ENCODE peak calls at places on chromosomes 6 and 20, in ten cellular contexts. One of them, this sample, is unnamed.

GRCh38 chr20:50453533-50453932 is 56.6 kb upstream of the PTPN1 start:
- DNase-seq in substantia nigra: no peak
- DNase-seq in cardiac fibroblast: no peak
- DNase-seq in T-helper 2 cell: no peak
- DNase-seq in kidney epithelial cell: no peak
- DNase-seq in colonic mucosa: no peak
- DNase-seq in T-helper 1 cell: no peak
- DNase-seq in GF-D8: no peak
- DNase-seq in putamen: no peak
- DNase-seq in stimulated activated naive B cell treated with anti-CD40 and anti-IgM and Interleukin-4, amounts not matched to agents 10 μg/mL and 1 μg/mL and 100 μg/mL, for 72 hours: no peak
- DNase-seq in this sample: no peak

GRCh38 chr20:58584051-58584824 is 66.8 kb upstream of the STX16 start:
- DNase-seq in substantia nigra: no peak
- DNase-seq in cardiac fibroblast: no peak
- DNase-seq in T-helper 2 cell: no peak
- DNase-seq in kidney epithelial cell: no peak
- DNase-seq in colonic mucosa: no peak
- DNase-seq in T-helper 1 cell: no peak
- DNase-seq in GF-D8: no peak
- DNase-seq in putamen: no peak
- DNase-seq in stimulated activated naive B cell treated with anti-CD40 and anti-IgM and Interleukin-4, amounts not matched to agents 10 μg/mL and 1 μg/mL and 100 μg/mL, for 72 hours: no peak
- DNase-seq in this sample: no peak

GRCh38 chr20:21702553-21703467 is 2.7 kb upstream of the PAX1 start:
- DNase-seq in substantia nigra: no peak
- DNase-seq in cardiac fibroblast: peak; percentile 24
- DNase-seq in T-helper 2 cell: peak; percentile 41
- DNase-seq in kidney epithelial cell: no peak
- DNase-seq in colonic mucosa: peak; percentile 49
- DNase-seq in T-helper 1 cell: no peak
- DNase-seq in GF-D8: no peak
- DNase-seq in putamen: peak; percentile 27
- DNase-seq in stimulated activated naive B cell treated with anti-CD40 and anti-IgM and Interleukin-4, amounts not matched to agents 10 μg/mL and 1 μg/mL and 100 μg/mL, for 72 hours: peak; percentile 24
- DNase-seq in this sample: no peak

GRCh38 chr6:118163609-118164008 is 256.5 kb downstream of the SLC35F1 start:
- DNase-seq in substantia nigra: no peak
- DNase-seq in cardiac fibroblast: no peak
- DNase-seq in T-helper 2 cell: no peak
- DNase-seq in kidney epithelial cell: no peak
- DNase-seq in colonic mucosa: no peak
- DNase-seq in T-helper 1 cell: no peak
- DNase-seq in GF-D8: no peak
- DNase-seq in putamen: no peak
- DNase-seq in stimulated activated naive B cell treated with anti-CD40 and anti-IgM and Interleukin-4, amounts not matched to agents 10 μg/mL and 1 μg/mL and 100 μg/mL, for 72 hours: no peak
- DNase-seq in this sample: no peak

GRCh38 chr6:104226798-104227444 is 632.8 kb downstream of the HACE1 start:
- DNase-seq in substantia nigra: no peak
- DNase-seq in cardiac fibroblast: no peak
- DNase-seq in T-helper 2 cell: no peak
- DNase-seq in kidney epithelial cell: no peak
- DNase-seq in colonic mucosa: no peak
- DNase-seq in T-helper 1 cell: no peak
- DNase-seq in GF-D8: no peak
- DNase-seq in putamen: no peak
- DNase-seq in stimulated activated naive B cell treated with anti-CD40 and anti-IgM and Interleukin-4, amounts not matched to agents 10 μg/mL and 1 μg/mL and 100 μg/mL, for 72 hours: no peak
- DNase-seq in this sample: no peak

GRCh38 chr20:10625641-10626040 is 48.2 kb downstream of the JAG1 start:
- DNase-seq in substantia nigra: no peak
- DNase-seq in cardiac fibroblast: no peak
- DNase-seq in T-helper 2 cell: no peak
- DNase-seq in kidney epithelial cell: no peak
- DNase-seq in colonic mucosa: no peak
- DNase-seq in T-helper 1 cell: no peak
- DNase-seq in GF-D8: no peak
- DNase-seq in putamen: no peak
- DNase-seq in stimulated activated naive B cell treated with anti-CD40 and anti-IgM and Interleukin-4, amounts not matched to agents 10 μg/mL and 1 μg/mL and 100 μg/mL, for 72 hours: no peak
- DNase-seq in this sample: no peak

GRCh38 chr6:41694815-41695536 is 40.4 kb downstream of the TFEB start:
- DNase-seq in substantia nigra: no peak
- DNase-seq in cardiac fibroblast: no peak
- DNase-seq in T-helper 2 cell: no peak
- DNase-seq in kidney epithelial cell: no peak
- DNase-seq in colonic mucosa: no peak
- DNase-seq in T-helper 1 cell: no peak
- DNase-seq in GF-D8: no peak
- DNase-seq in putamen: no peak
- DNase-seq in stimulated activated naive B cell treated with anti-CD40 and anti-IgM and Interleukin-4, amounts not matched to agents 10 μg/mL and 1 μg/mL and 100 μg/mL, for 72 hours: no peak
- DNase-seq in this sample: no peak

GRCh38 chr6:129893513-129894098 is 32.5 kb upstream of the TMEM244 start:
- DNase-seq in substantia nigra: no peak
- DNase-seq in cardiac fibroblast: peak; percentile 61
- DNase-seq in T-helper 2 cell: peak; percentile 54
- DNase-seq in kidney epithelial cell: no peak
- DNase-seq in colonic mucosa: no peak
- DNase-seq in T-helper 1 cell: no peak
- DNase-seq in GF-D8: no peak
- DNase-seq in putamen: no peak
- DNase-seq in stimulated activated naive B cell treated with anti-CD40 and anti-IgM and Interleukin-4, amounts not matched to agents 10 μg/mL and 1 μg/mL and 100 μg/mL, for 72 hours: no peak
- DNase-seq in this sample: no peak

GRCh38 chr6:157392927-157393666 is 12.1 kb downstream of the ZDHHC14 start:
- DNase-seq in substantia nigra: no peak
- DNase-seq in cardiac fibroblast: peak; percentile 56
- DNase-seq in T-helper 2 cell: no peak
- DNase-seq in kidney epithelial cell: no peak
- DNase-seq in colonic mucosa: peak; percentile 73
- DNase-seq in T-helper 1 cell: no peak
- DNase-seq in GF-D8: no peak
- DNase-seq in putamen: no peak
- DNase-seq in stimulated activated naive B cell treated with anti-CD40 and anti-IgM and Interleukin-4, amounts not matched to agents 10 μg/mL and 1 μg/mL and 100 μg/mL, for 72 hours: no peak
- DNase-seq in this sample: no peak

GRCh38 chr6:155850408-155850841 is 394.8 kb upstream of the NOX3 start:
- DNase-seq in substantia nigra: no peak
- DNase-seq in cardiac fibroblast: peak; percentile 14
- DNase-seq in T-helper 2 cell: no peak
- DNase-seq in kidney epithelial cell: peak; percentile 28
- DNase-seq in colonic mucosa: no peak
- DNase-seq in T-helper 1 cell: no peak
- DNase-seq in GF-D8: no peak
- DNase-seq in putamen: no peak
- DNase-seq in stimulated activated naive B cell treated with anti-CD40 and anti-IgM and Interleukin-4, amounts not matched to agents 10 μg/mL and 1 μg/mL and 100 μg/mL, for 72 hours: no peak
- DNase-seq in this sample: no peak

GRCh38 chr6:27163858-27164257 is 83.6 kb upstream of the PRSS16 start:
- DNase-seq in substantia nigra: no peak
- DNase-seq in cardiac fibroblast: no peak
- DNase-seq in T-helper 2 cell: no peak
- DNase-seq in kidney epithelial cell: no peak
- DNase-seq in colonic mucosa: no peak
- DNase-seq in T-helper 1 cell: no peak
- DNase-seq in GF-D8: no peak
- DNase-seq in putamen: no peak
- DNase-seq in stimulated activated naive B cell treated with anti-CD40 and anti-IgM and Interleukin-4, amounts not matched to agents 10 μg/mL and 1 μg/mL and 100 μg/mL, for 72 hours: no peak
- DNase-seq in this sample: no peak

GRCh38 chr6:39929733-39930461 is 4.4 kb downstream of the MOCS1 start:
- DNase-seq in substantia nigra: no peak
- DNase-seq in cardiac fibroblast: peak; percentile 26
- DNase-seq in T-helper 2 cell: no peak
- DNase-seq in kidney epithelial cell: no peak
- DNase-seq in colonic mucosa: no peak
- DNase-seq in T-helper 1 cell: no peak
- DNase-seq in GF-D8: no peak
- DNase-seq in putamen: no peak
- DNase-seq in stimulated activated naive B cell treated with anti-CD40 and anti-IgM and Interleukin-4, amounts not matched to agents 10 μg/mL and 1 μg/mL and 100 μg/mL, for 72 hours: no peak
- DNase-seq in this sample: no peak

This sample was measured in CD8-positive, alpha-beta T cell.